ENCODE peak calls at places on chromosome 10, in seven cellular contexts. E, V, R, Y, A, K and Z are unnamed samples.

GRCh38 chr10:68208424-68209042 is 23.4 kb downstream of the ATOH7 start:
- DNase-seq in E (no peak), V (no peak), R (no peak), Y (peak; percentile 96), A (no peak), K (peak; percentile 95), Z (peak; percentile 73)

GRCh38 chr10:49187950-49188761 is at the start of gene TMEM273:
- DNase-seq in E (no peak), V (peak; percentile 86), R (no peak), Y (peak; percentile 33), A (peak; percentile 84), K (no peak), Z (no peak)

GRCh38 chr10:32189400-32190084 is 133.3 kb upstream of the KIF5B start:
- DNase-seq in E (no peak), V (no peak), R (no peak), Y (peak; percentile 29), A (no peak), K (peak; percentile 63), Z (no peak)

GRCh38 chr10:35420044-35420443 is 83.7 kb downstream of the CCNY start:
- DNase-seq in E (no peak), V (no peak), R (no peak), Y (peak; percentile 92), A (no peak), K (no peak), Z (no peak)

GRCh38 chr10:45181483-45181882 is 133.9 kb downstream of the OR13A1 start:
- DNase-seq in E (no peak), V (peak; percentile 84), R (no peak), Y (no peak), A (no peak), K (no peak), Z (no peak)

GRCh38 chr10:55287346-55287745 is 486.3 kb upstream of the PCDH15 start:
- DNase-seq in E (no peak), V (no peak), R (no peak), Y (peak; percentile 47), A (no peak), K (no peak), Z (no peak)

GRCh38 chr10:43306899-43307298 is 40.0 kb upstream of the RASGEF1A start:
- DNase-seq in E (no peak), V (no peak), R (no peak), Y (no peak), A (no peak), K (no peak), Z (no peak)

GRCh38 chr10:88983939-88984338 is 6.7 kb upstream of the FAS start:
- DNase-seq in E (no peak), V (no peak), R (no peak), Y (no peak), A (no peak), K (no peak), Z (no peak)

GRCh38 chr10:74194545-74194944 is 43.5 kb downstream of the ADK start:
- DNase-seq in E (no peak), V (no peak), R (no peak), Y (peak; percentile 90), A (no peak), K (no peak), Z (no peak)

GRCh38 chr10:18094793-18095192 is 45.4 kb upstream of the CACNB2 start:
- DNase-seq in E (no peak), V (no peak), R (no peak), Y (no peak), A (no peak), K (peak; percentile 49), Z (no peak)

GRCh38 chr10:62728479-62728878 is 76.0 kb upstream of the ADO start:
- DNase-seq in E (no peak), V (no peak), R (no peak), Y (no peak), A (no peak), K (no peak), Z (no peak)

GRCh38 chr10:119370046-119370770 is 162.8 kb downstream of the GRK5 start:
- DNase-seq in E (no peak), V (no peak), R (no peak), Y (peak; percentile 2), A (peak; percentile 85), K (no peak), Z (no peak)

GRCh38 chr10:30491204-30491603 is 57.2 kb downstream of the MAP3K8 start:
- DNase-seq in E (no peak), V (no peak), R (no peak), Y (peak; percentile 38), A (no peak), K (no peak), Z (no peak)

GRCh38 chr10:111612273-111612672 is 535.4 kb downstream of the ADRA2A start:
- DNase-seq in E (no peak), V (no peak), R (no peak), Y (no peak), A (no peak), K (no peak), Z (no peak)

GRCh38 chr10:109914966-109915365 is 8.3 kb downstream of the XPNPEP1 start:
- DNase-seq in E (no peak), V (no peak), R (no peak), Y (peak; percentile 86), A (no peak), K (no peak), Z (no peak)

GRCh38 chr10:91614254-91614624 is 18.6 kb downstream of the PPP1R3C start:
- DNase-seq in E (no peak), V (no peak), R (no peak), Y (peak; percentile 62), A (no peak), K (no peak), Z (no peak)

GRCh38 chr10:3354171-3354570 is 181.6 kb upstream of the PITRM1 start:
- DNase-seq in E (no peak), V (no peak), R (no peak), Y (no peak), A (no peak), K (no peak), Z (no peak)

GRCh38 chr10:29771376-29771775 is 136.6 kb upstream of the SVIL start:
- DNase-seq in E (no peak), V (no peak), R (no peak), Y (no peak), A (no peak), K (no peak), Z (no peak)

GRCh38 chr10:62585211-62585758 is 211.1 kb downstream of the ZNF365 start:
- DNase-seq in E (no peak), V (no peak), R (no peak), Y (no peak), A (peak; percentile 70), K (no peak), Z (no peak)

GRCh38 chr10:102781921-102782542 is 38.3 kb downstream of the WBP1L start:
- DNase-seq in E (no peak), V (no peak), R (no peak), Y (peak; percentile 13), A (no peak), K (no peak), Z (no peak)
- H3K4me1 ChIP-seq in E (peaks cover 25% of the 10 kb centered on the region), V (peaks cover 7% of the 10 kb centered on the region), R (no peaks in the 10 kb centered on the region), Y (peaks cover 17% of the 10 kb centered on the region), A (peaks cover 98% of the 10 kb centered on the region), K (peaks cover 15% of the 10 kb centered on the region), Z (no peaks in the 10 kb centered on the region)

DNA sequence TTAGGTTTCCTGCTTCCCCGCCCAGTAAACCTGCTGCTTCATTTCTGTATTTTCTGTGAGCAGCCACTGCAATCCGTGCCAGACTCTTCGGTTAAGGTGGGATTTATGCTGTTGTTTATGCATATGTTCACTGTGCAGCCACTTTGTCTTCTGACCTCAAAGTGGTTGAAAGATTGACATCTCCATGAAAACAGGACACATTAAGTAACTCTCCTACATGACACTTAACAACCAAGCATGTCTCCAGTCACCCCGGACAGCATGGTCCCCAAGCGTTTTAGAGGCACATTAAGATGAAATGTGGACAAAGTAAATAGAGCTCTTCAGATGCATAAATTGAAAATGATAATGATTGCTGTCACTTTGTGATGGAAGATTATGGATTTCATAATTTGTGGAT is 421.3 kb downstream of the GFRA1 start:
- DNase-seq in E (no peak), V (no peak), R (no peak), Y (no peak), A (no peak), K (no peak), Z (no peak)
- H3K4me3 ChIP-seq in E (no peak overlapping the region), V (no peak overlapping the region), R (no peak overlapping the region), Y (no peak overlapping the region), A (no peak overlapping the region), K (no peak overlapping the region), Z (no peak overlapping the region)

GRCh38 chr10:71765176-71765906 is 8.0 kb downstream of the VSIR start:
- DNase-seq in E (no peak), V (peak; percentile 77), R (no peak), Y (peak; percentile 13), A (no peak), K (no peak), Z (no peak)

GRCh38 chr10:71767420-71768035 is 5.8 kb downstream of the VSIR start:
- DNase-seq in E (no peak), V (peak; percentile 73), R (no peak), Y (peak; percentile 58), A (peak; percentile 68), K (no peak), Z (no peak)

GRCh38 chr10:71766717-71767419 is 6.5 kb downstream of the VSIR start:
- DNase-seq in E (no peak), V (peak; percentile 81), R (no peak), Y (peak; percentile 89), A (peak; percentile 94), K (no peak), Z (no peak)

GRCh38 chr10:71763352-71764127 is 9.8 kb downstream of the VSIR start:
- DNase-seq in E (no peak), V (no peak), R (no peak), Y (no peak), A (no peak), K (no peak), Z (no peak)

GRCh38 chr10:71765907-71766716 is 7.2 kb downstream of the VSIR start:
- DNase-seq in E (no peak), V (no peak), R (no peak), Y (no peak), A (no peak), K (no peak), Z (no peak)
- H3K4me1 ChIP-seq in E (peaks cover 94% of the 10 kb centered on the region), V (peaks cover 6% of the 10 kb centered on the region), R (peaks cover 94% of the 10 kb centered on the region), Y (peaks cover 32% of the 10 kb centered on the region), A (peaks cover 100% of the 10 kb centered on the region), K (no peaks in the 10 kb centered on the region), Z (no peaks in the 10 kb centered on the region)

GRCh38 chr10:6327906-6328707 is 125.4 kb downstream of the PFKFB3 start:
- DNase-seq in E (no peak), V (peak; percentile 57), R (no peak), Y (no peak), A (no peak), K (no peak), Z (no peak)
- H3K4me3 ChIP-seq in E (no peak overlapping the region), V (no peak overlapping the region), R (no peak overlapping the region), Y (no peak overlapping the region), A (no peak overlapping the region), K (no peak overlapping the region), Z (no peak overlapping the region)